ENCODE peak calls at places on chromosomes 6 and 20, in nine cellular contexts. One of them, this sample, is unnamed.

GRCh38 chr6:52363222-52363867 is 1.4 kb downstream of the PAQR8 start:
- DNase-seq in stimulated activated CD8-positive, alpha-beta memory T cell treated with anti-CD3 and anti-CD28 coated beads, Interleukin-15, amount 100 ng/mL, for 48 hours: no peak
- DNase-seq in ELR: no peak
- DNase-seq in naive B cell: no peak
- DNase-seq in T-helper 17 cell: no peak
- DNase-seq in T47D: no peak
- DNase-seq in NCI-H1417: no peak
- DNase-seq in stomach: peak
- DNase-seq in stimulated activated CD4-positive, alpha-beta T cell treated with anti-CD3 and anti-CD28 coated beads, Interleukin-2, amount 100 ng/mL, for 48 hours: no peak
- DNase-seq in this sample: no peak

GRCh38 chr6:85675030-85675819 is 32.5 kb upstream of the SYNCRIP start:
- DNase-seq in stimulated activated CD8-positive, alpha-beta memory T cell treated with anti-CD3 and anti-CD28 coated beads, Interleukin-15, amount 100 ng/mL, for 48 hours: no peak
- DNase-seq in ELR: peak
- DNase-seq in naive B cell: no peak
- DNase-seq in T-helper 17 cell: no peak
- DNase-seq in T47D: no peak
- DNase-seq in NCI-H1417: no peak
- DNase-seq in stomach: no peak
- DNase-seq in stimulated activated CD4-positive, alpha-beta T cell treated with anti-CD3 and anti-CD28 coated beads, Interleukin-2, amount 100 ng/mL, for 48 hours: no peak
- DNase-seq in this sample: no peak

GRCh38 chr6:128400875-128401274 is 119.5 kb downstream of the PTPRK start:
- DNase-seq in stimulated activated CD8-positive, alpha-beta memory T cell treated with anti-CD3 and anti-CD28 coated beads, Interleukin-15, amount 100 ng/mL, for 48 hours: no peak
- DNase-seq in ELR: no peak
- DNase-seq in naive B cell: no peak
- DNase-seq in T-helper 17 cell: no peak
- DNase-seq in T47D: no peak
- DNase-seq in NCI-H1417: no peak
- DNase-seq in stomach: no peak
- DNase-seq in stimulated activated CD4-positive, alpha-beta T cell treated with anti-CD3 and anti-CD28 coated beads, Interleukin-2, amount 100 ng/mL, for 48 hours: no peak
- DNase-seq in this sample: no peak

GRCh38 chr6:142210606-142211005 is 63.5 kb downstream of the VTA1 start:
- DNase-seq in stimulated activated CD8-positive, alpha-beta memory T cell treated with anti-CD3 and anti-CD28 coated beads, Interleukin-15, amount 100 ng/mL, for 48 hours: no peak
- DNase-seq in ELR: no peak
- DNase-seq in naive B cell: no peak
- DNase-seq in T-helper 17 cell: no peak
- DNase-seq in T47D: no peak
- DNase-seq in NCI-H1417: no peak
- DNase-seq in stomach: no peak
- DNase-seq in stimulated activated CD4-positive, alpha-beta T cell treated with anti-CD3 and anti-CD28 coated beads, Interleukin-2, amount 100 ng/mL, for 48 hours: no peak
- DNase-seq in this sample: peak

GRCh38 chr6:168834814-168835213 is 393.8 kb downstream of the SMOC2 start:
- DNase-seq in stimulated activated CD8-positive, alpha-beta memory T cell treated with anti-CD3 and anti-CD28 coated beads, Interleukin-15, amount 100 ng/mL, for 48 hours: no peak
- DNase-seq in ELR: no peak
- DNase-seq in naive B cell: no peak
- DNase-seq in T-helper 17 cell: no peak
- DNase-seq in T47D: no peak
- DNase-seq in NCI-H1417: no peak
- DNase-seq in stomach: no peak
- DNase-seq in stimulated activated CD4-positive, alpha-beta T cell treated with anti-CD3 and anti-CD28 coated beads, Interleukin-2, amount 100 ng/mL, for 48 hours: no peak
- DNase-seq in this sample: no peak

GRCh38 chr6:298233-299049 is 6.2 kb downstream of the DUSP22 start:
- DNase-seq in stimulated activated CD8-positive, alpha-beta memory T cell treated with anti-CD3 and anti-CD28 coated beads, Interleukin-15, amount 100 ng/mL, for 48 hours: no peak
- DNase-seq in ELR: no peak
- DNase-seq in naive B cell: peak
- DNase-seq in T-helper 17 cell: no peak
- DNase-seq in T47D: no peak
- DNase-seq in NCI-H1417: no peak
- DNase-seq in stomach: no peak
- DNase-seq in stimulated activated CD4-positive, alpha-beta T cell treated with anti-CD3 and anti-CD28 coated beads, Interleukin-2, amount 100 ng/mL, for 48 hours: no peak
- DNase-seq in this sample: no peak

GRCh38 chr6:6006428-6007310 is at the start of gene NRN1:
- DNase-seq in stimulated activated CD8-positive, alpha-beta memory T cell treated with anti-CD3 and anti-CD28 coated beads, Interleukin-15, amount 100 ng/mL, for 48 hours: no peak
- DNase-seq in ELR: peak
- DNase-seq in naive B cell: no peak
- DNase-seq in T-helper 17 cell: no peak
- DNase-seq in T47D: no peak
- DNase-seq in NCI-H1417: no peak
- DNase-seq in stomach: no peak
- DNase-seq in stimulated activated CD4-positive, alpha-beta T cell treated with anti-CD3 and anti-CD28 coated beads, Interleukin-2, amount 100 ng/mL, for 48 hours: no peak
- DNase-seq in this sample: no peak

GRCh38 chr6:168150551-168151444 is 71.8 kb upstream of the FRMD1 start:
- DNase-seq in stimulated activated CD8-positive, alpha-beta memory T cell treated with anti-CD3 and anti-CD28 coated beads, Interleukin-15, amount 100 ng/mL, for 48 hours: no peak
- DNase-seq in ELR: no peak
- DNase-seq in naive B cell: no peak
- DNase-seq in T-helper 17 cell: no peak
- DNase-seq in T47D: no peak
- DNase-seq in NCI-H1417: peak
- DNase-seq in stomach: no peak
- DNase-seq in stimulated activated CD4-positive, alpha-beta T cell treated with anti-CD3 and anti-CD28 coated beads, Interleukin-2, amount 100 ng/mL, for 48 hours: no peak
- DNase-seq in this sample: no peak

GRCh38 chr6:23784313-23784919 is 341.6 kb upstream of the NRSN1 start:
- DNase-seq in stimulated activated CD8-positive, alpha-beta memory T cell treated with anti-CD3 and anti-CD28 coated beads, Interleukin-15, amount 100 ng/mL, for 48 hours: no peak
- DNase-seq in ELR: no peak
- DNase-seq in naive B cell: no peak
- DNase-seq in T-helper 17 cell: no peak
- DNase-seq in T47D: no peak
- DNase-seq in NCI-H1417: no peak
- DNase-seq in stomach: no peak
- DNase-seq in stimulated activated CD4-positive, alpha-beta T cell treated with anti-CD3 and anti-CD28 coated beads, Interleukin-2, amount 100 ng/mL, for 48 hours: no peak
- DNase-seq in this sample: no peak

GRCh38 chr6:163962627-163963117 is 548.2 kb downstream of the QKI start:
- DNase-seq in stimulated activated CD8-positive, alpha-beta memory T cell treated with anti-CD3 and anti-CD28 coated beads, Interleukin-15, amount 100 ng/mL, for 48 hours: no peak
- DNase-seq in ELR: no peak
- DNase-seq in naive B cell: no peak
- DNase-seq in T-helper 17 cell: no peak
- DNase-seq in T47D: no peak
- DNase-seq in NCI-H1417: peak
- DNase-seq in stomach: no peak
- DNase-seq in stimulated activated CD4-positive, alpha-beta T cell treated with anti-CD3 and anti-CD28 coated beads, Interleukin-2, amount 100 ng/mL, for 48 hours: no peak
- DNase-seq in this sample: no peak

GRCh38 chr20:57526067-57526884 is 1.3 kb upstream of the CTCFL start:
- DNase-seq in stimulated activated CD8-positive, alpha-beta memory T cell treated with anti-CD3 and anti-CD28 coated beads, Interleukin-15, amount 100 ng/mL, for 48 hours: no peak
- DNase-seq in ELR: peak
- DNase-seq in naive B cell: no peak
- DNase-seq in T-helper 17 cell: no peak
- DNase-seq in T47D: no peak
- DNase-seq in NCI-H1417: no peak
- DNase-seq in stomach: no peak
- DNase-seq in stimulated activated CD4-positive, alpha-beta T cell treated with anti-CD3 and anti-CD28 coated beads, Interleukin-2, amount 100 ng/mL, for 48 hours: no peak
- DNase-seq in this sample: no peak

GRCh38 chr6:112576421-112576820 is 229.3 kb downstream of the RFPL4B start:
- DNase-seq in stimulated activated CD8-positive, alpha-beta memory T cell treated with anti-CD3 and anti-CD28 coated beads, Interleukin-15, amount 100 ng/mL, for 48 hours: no peak
- DNase-seq in ELR: peak
- DNase-seq in naive B cell: no peak
- DNase-seq in T-helper 17 cell: no peak
- DNase-seq in T47D: no peak
- DNase-seq in NCI-H1417: no peak
- DNase-seq in stomach: no peak
- DNase-seq in stimulated activated CD4-positive, alpha-beta T cell treated with anti-CD3 and anti-CD28 coated beads, Interleukin-2, amount 100 ng/mL, for 48 hours: no peak
- DNase-seq in this sample: no peak

This sample was measured in stromal cell of bone marrow.